ENCODE peak calls at places on chromosomes 12 and 14, in five cellular contexts. H is tibial artery, R is lower lobe of right lung, W is HCT116, A is neuronal stem cell. M is an unnamed sample.

GRCh38 chr12:31750747-31751039 is 21.9 kb upstream of the AMN1 start:
- DNase-seq in H (no peak), W (no peak), R (no peak), A (no peak), M (no peak)

GRCh38 chr12:105436636-105437035 is 106.1 kb downstream of the C12orf75 start:
- DNase-seq in R (no peak), W (no peak), A (no peak), H (no peak), M (no peak)

GRCh38 chr12:17062296-17063061 is 456.5 kb upstream of the LMO3 start:
- DNase-seq in R (no peak), W (no peak), H (no peak), A (no peak), M (no peak)

GRCh38 chr12:10501031-10501430 is 4.7 kb upstream of the EIF2S3B start:
- DNase-seq in W (peak; percentile 2), R (no peak), A (no peak), H (no peak), M (no peak)

GRCh38 chr14:102733326-102733725 is 43.9 kb upstream of the TRAF3 start:
- DNase-seq in H (no peak), A (no peak), R (no peak), W (no peak), M (no peak)

GRCh38 chr14:96090441-96091148 is 51.4 kb downstream of the C14orf132 start:
- DNase-seq in R (no peak), A (no peak), H (peak; percentile 48), W (no peak), M (peak; percentile 26)

GRCh38 chr14:23827100-23827892 is 126.3 kb upstream of the DHRS4 start:
- DNase-seq in R (no peak), W (no peak), H (no peak), A (no peak), M (no peak)

GRCh38 chr12:33654313-33654712 is 214.7 kb upstream of the SYT10 start:
- DNase-seq in R (no peak), H (no peak), W (no peak), A (no peak), M (no peak)

GRCh38 chr12:81699572-81699971 is 59.6 kb downstream of the PPFIA2 start:
- DNase-seq in A (no peak), H (no peak), R (no peak), W (no peak), M (no peak)

GRCh38 chr12:51941011-51941561 is 10.4 kb upstream of the ACVR1B start:
- DNase-seq in H (no peak), A (no peak), R (no peak), W (no peak), M (peak; percentile 32)

GRCh38 chr14:37608649-37609048 is 13.2 kb downstream of the TTC6 start:
- DNase-seq in H (no peak), R (no peak), W (no peak), A (no peak), M (no peak)

GRCh38 chr12:123058980-123059379 is 78.5 kb downstream of the ARL6IP4 start:
- DNase-seq in A (no peak), W (no peak), H (no peak), R (no peak), M (no peak)

GRCh38 chr12:27779416-27779815 is 617 bp upstream of the KLHL42 start:
- DNase-seq in A (no peak), R (no peak), H (peak; percentile 31), W (no peak), M (no peak)

GRCh38 chr12:57850924-57851323 is 4.4 kb upstream of the CTDSP2 start:
- DNase-seq in R (no peak), H (no peak), W (no peak), A (no peak), M (no peak)

GRCh38 chr14:68309121-68309520 is 483.7 kb downstream of the ZFP36L1 start:
- DNase-seq in R (no peak), W (no peak), A (no peak), H (no peak), M (no peak)

GRCh38 chr14:54182419-54183040 is 214.3 kb upstream of the CDKN3 start:
- DNase-seq in A (no peak), W (no peak), H (no peak), R (no peak), M (no peak)

GRCh38 chr12:96401061-96401871 is 1.0 kb upstream of the CDK17 start:
- DNase-seq in W (peak; percentile 51), H (no peak), R (no peak), A (no peak), M (peak; percentile 61)

DNA sequence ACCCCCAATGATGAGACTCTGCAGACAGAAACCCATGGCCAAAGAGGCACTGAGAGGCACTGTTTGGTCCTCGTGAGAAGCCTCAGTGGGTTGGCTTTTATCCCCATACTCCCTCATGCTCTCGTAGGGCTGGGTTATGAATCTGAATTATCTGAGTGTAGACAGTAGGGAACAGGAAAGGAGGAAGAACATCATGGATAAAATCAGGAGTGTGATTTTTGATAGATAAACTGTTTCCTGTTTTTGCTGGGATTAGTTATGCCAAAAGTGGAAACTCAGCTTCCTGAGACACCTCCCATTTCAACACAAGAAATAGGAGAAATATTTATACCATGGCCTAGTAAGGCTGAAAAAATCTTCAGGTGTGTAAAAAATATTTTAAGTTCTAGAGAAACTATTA is 177.9 kb downstream of the PPM1H start:
- DNase-seq in A (no peak), R (no peak), H (no peak), W (no peak), M (no peak)
- H3K27ac ChIP-seq in A (no peak overlapping the region), R (no peak overlapping the region), H (no peak overlapping the region), W (no peak overlapping the region), M (no peak overlapping the region)

GRCh38 chr14:50678163-50678562 is 10.1 kb upstream of the SAV1 start:
- DNase-seq in W (no peak), R (no peak), A (no peak), H (no peak), M (no peak)
- H3K27ac ChIP-seq in W (peak overlapping the region; percentile 69), R (peak overlapping the region; percentile 3), A (no peak overlapping the region), H (peak overlapping the region; percentile 23), M (peak overlapping the region; percentile 41)

GRCh38 chr12:116480210-116480818 is 78.9 kb upstream of the MAP1LC3B2 start:
- DNase-seq in W (no peak), A (no peak), R (no peak), H (no peak), M (no peak)

GRCh38 chr12:116483959-116484699 is 75.1 kb upstream of the MAP1LC3B2 start:
- DNase-seq in R (no peak), H (no peak), A (no peak), W (no peak), M (no peak)

GRCh38 chr12:116484807-116485206 is 74.4 kb upstream of the MAP1LC3B2 start:
- DNase-seq in R (no peak), H (no peak), W (no peak), A (no peak), M (no peak)

GRCh38 chr12:116482859-116483258 is 76.3 kb upstream of the MAP1LC3B2 start:
- DNase-seq in H (no peak), W (no peak), A (no peak), R (no peak), M (no peak)

DNA sequence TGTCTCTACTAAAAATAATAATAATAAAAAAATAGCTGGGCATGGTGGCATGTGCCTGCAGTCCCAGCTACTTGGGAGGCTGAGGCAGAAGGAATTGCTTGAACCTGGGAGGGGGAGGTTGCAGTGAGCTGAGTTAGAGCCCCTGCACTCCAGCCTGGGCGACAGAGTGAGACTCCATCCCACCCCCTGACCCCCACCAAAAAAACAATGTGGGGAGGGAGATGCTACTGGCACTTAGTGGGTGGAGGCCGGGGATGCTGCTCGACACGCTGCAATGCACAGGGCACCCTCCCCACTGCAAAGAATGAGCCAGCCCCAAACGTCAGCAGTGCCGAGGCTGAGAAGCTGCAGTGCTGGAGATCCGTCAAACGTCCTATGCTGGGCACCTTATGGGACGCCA is 77.5 kb upstream of the MAP1LC3B2 start:
- DNase-seq in W (no peak), R (no peak), A (no peak), H (no peak), M (no peak)
- H3K27ac ChIP-seq in W (no peak overlapping the region), R (no peak overlapping the region), A (no peak overlapping the region), H (no peak overlapping the region), M (no peak overlapping the region)

GRCh38 chr14:76922599-76922998 is 96.4 kb downstream of the LRRC74A start:
- DNase-seq in R (no peak), H (no peak), A (no peak), W (no peak), M (no peak)
- H3K27ac ChIP-seq in R (no peak overlapping the region), H (no peak overlapping the region), A (peak overlapping the region; percentile 43), W (no peak overlapping the region), M (peak overlapping the region; percentile 57)

GRCh38 chr12:2642176-2642892 is 152.4 kb upstream of the FKBP4 start:
- DNase-seq in W (no peak), A (no peak), H (peak; percentile 7), R (no peak), M (no peak)

GRCh38 chr12:2640709-2641108 is 154.1 kb upstream of the FKBP4 start:
- DNase-seq in W (peak; percentile 81), H (peak; percentile 83), A (no peak), R (no peak), M (peak; percentile 90)

GRCh38 chr12:2641209-2641608 is 153.6 kb upstream of the FKBP4 start:
- DNase-seq in W (peak; percentile 47), R (no peak), H (peak; percentile 22), A (no peak), M (no peak)

GRCh38 chr12:2642896-2643425 is 151.8 kb upstream of the FKBP4 start:
- DNase-seq in A (no peak), H (peak; percentile 4), W (no peak), R (no peak), M (no peak)

DNA sequence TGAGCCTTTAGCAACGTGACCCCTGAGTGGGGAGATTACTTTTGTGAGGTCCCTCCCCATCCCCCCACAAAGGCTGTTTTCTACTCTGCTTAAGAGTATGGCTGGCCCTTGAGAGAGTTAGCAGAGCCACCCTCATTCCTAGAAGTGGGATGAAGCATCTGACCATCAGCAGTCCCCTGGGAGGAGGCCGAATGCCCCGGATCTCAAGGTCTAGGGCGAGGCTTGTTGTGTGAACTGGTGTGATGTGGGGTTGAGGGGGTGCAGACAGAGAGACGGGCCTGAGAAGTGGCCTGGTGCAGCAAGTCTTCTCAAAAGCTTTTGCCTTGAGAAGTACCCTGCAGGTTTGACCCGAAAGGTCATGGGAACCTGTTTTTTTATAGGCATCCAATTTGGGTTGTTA is 153.0 kb upstream of the FKBP4 start:
- DNase-seq in R (no peak), W (no peak), H (peak; percentile 5), A (no peak), M (no peak)
- H3K27ac ChIP-seq in R (no peak overlapping the region), W (no peak overlapping the region), H (peak overlapping the region; percentile 77), A (no peak overlapping the region), M (no peak overlapping the region)

GRCh38 chr12:49824416-49824815 is 3.8 kb downstream of the NCKAP5L start:
- DNase-seq in W (no peak), H (no peak), A (no peak), R (no peak), M (no peak)
- H3K27ac ChIP-seq in W (no peak overlapping the region), H (peak overlapping the region; percentile 13), A (no peak overlapping the region), R (peak overlapping the region; percentile 73), M (peak overlapping the region; percentile 80)

GRCh38 chr12:120139958-120140357 is 23.4 kb upstream of the RAB35 start:
- DNase-seq in R (no peak), A (no peak), H (no peak), W (no peak), M (peak; percentile 32)
- H3K27ac ChIP-seq in R (no peak overlapping the region), A (no peak overlapping the region), H (no peak overlapping the region), W (no peak overlapping the region), M (no peak overlapping the region)

M was measured in AG04450.